ENCODE peak calls at places on chromosomes 16 and 17, in four cellular contexts. A, P, T and D are unnamed samples.
A peak's percentile ranks its signal among the peaks of the same experiment; 100 is the strongest.

GRCh38 chr16:84339316-84339715 is 29.0 kb upstream of the ATP2C2 start:
- DNase-seq in A (no peak), T (no peak), P (no peak), D (no peak)

GRCh38 chr17:82602487-82602886 is 45.8 kb downstream of the WDR45B start:
- DNase-seq in T (no peak), A (no peak), P (no peak), D (no peak)

GRCh38 chr16:29736112-29736511 is 9.7 kb downstream of the C16orf54 start:
- DNase-seq in A (no peak), P (no peak), T (no peak), D (no peak)

GRCh38 chr17:50767030-50767429 is 288 bp downstream of the ANKRD40CL start:
- DNase-seq in P (no peak), A (no peak), T (peak; percentile 33), D (no peak)

GRCh38 chr17:35879748-35880654 is at the start of gene CCL5:
- DNase-seq in T (no peak), P (peak; percentile 84), A (peak; percentile 13), D (peak; percentile 63)

GRCh38 chr16:15502041-15502725 is 67.8 kb downstream of the BMERB1 start:
- DNase-seq in A (peak; percentile 96), P (no peak), T (no peak), D (peak; percentile 43)

GRCh38 chr16:9092282-9092962 is 978 bp downstream of the HAPSTR1 start:
- DNase-seq in P (no peak), T (peak; percentile 75), A (no peak), D (peak; percentile 47)

GRCh38 chr16:46583036-46583435 is 38.1 kb downstream of the SHCBP1 start:
- DNase-seq in A (no peak), P (no peak), T (no peak), D (no peak)

GRCh38 chr16:88857728-88858339 is 907 bp downstream of the TRAPPC2L start:
- DNase-seq in P (no peak), A (peak; percentile 72), T (peak; percentile 80), D (peak; percentile 89)

GRCh38 chr17:9206989-9207317 is 185.6 kb downstream of the NTN1 start:
- DNase-seq in T (no peak), P (no peak), A (no peak), D (no peak)

GRCh38 chr16:48574148-48574547 is 35.8 kb downstream of the N4BP1 start:
- DNase-seq in P (no peak), A (no peak), T (no peak), D (no peak)

GRCh38 chr17:47902039-47902744 is 6.2 kb downstream of the SP2 start:
- DNase-seq in P (no peak), A (no peak), T (peak; percentile 57), D (peak; percentile 44)

GRCh38 chr16:86494565-86495356 is 15.6 kb upstream of the FOXF1 start:
- DNase-seq in P (no peak), A (no peak), T (peak; percentile 61), D (no peak)

GRCh38 chr17:19703776-19704371 is 12.5 kb downstream of the SLC47A2 start:
- DNase-seq in P (no peak), A (no peak), T (no peak), D (no peak)

GRCh38 chr16:84138824-84139627 is 6.0 kb downstream of the HSDL1 start:
- DNase-seq in A (peak; percentile 52), T (no peak), P (peak; percentile 56), D (peak; percentile 87)

GRCh38 chr16:11235703-11235991 is 20.4 kb downstream of the SOCS1 start:
- DNase-seq in P (no peak), A (no peak), T (no peak), D (no peak)

GRCh38 chr17:2259769-2260536 is 43.6 kb downstream of the SMG6 start:
- DNase-seq in T (no peak), P (peak; percentile 85), A (peak; percentile 81), D (no peak)

GRCh38 chr16:70151391-70151790 is 22.2 kb upstream of the CLEC18C start:
- DNase-seq in P (no peak), T (no peak), A (no peak), D (no peak)

GRCh38 chr17:40399185-40399584 is 18.5 kb downstream of the TOP2A start:
- DNase-seq in T (no peak), P (no peak), A (peak; percentile 74), D (peak; percentile 32)

GRCh38 chr17:63150994-63151464 is 185.0 kb downstream of the TANC2 start:
- DNase-seq in T (no peak), P (no peak), A (peak; percentile 80), D (no peak)

GRCh38 chr16:28097500-28097899 is 34.0 kb upstream of the GSG1L start:
- DNase-seq in P (no peak), A (no peak), T (no peak), D (no peak)

DNA sequence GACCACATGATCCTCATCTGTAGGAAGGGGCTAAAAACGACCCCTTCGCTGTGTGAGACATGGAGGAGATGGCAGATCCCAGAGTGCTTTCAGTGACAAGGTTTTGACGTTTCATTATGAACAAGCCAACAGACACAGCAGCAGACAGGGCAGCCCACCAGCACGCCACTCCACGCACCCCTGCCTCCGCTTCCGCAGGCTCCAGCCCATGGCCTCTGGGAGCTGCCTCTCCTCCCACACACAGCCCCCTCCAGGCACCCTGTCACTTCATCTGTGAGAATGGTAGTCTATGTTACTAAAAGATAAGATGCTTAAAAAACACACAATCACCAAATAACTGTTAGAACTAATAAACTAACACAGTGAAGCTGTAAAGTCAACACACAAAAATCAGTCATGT is 12.3 kb upstream of the ADCY7 start:
- DNase-seq in P (no peak), A (no peak), T (no peak), D (peak; percentile 84)
- TF ChIP-seq CHD1 in P (no peak), A (no peak), T (no peak), D (no peak)

GRCh38 chr16:68954871-68955635 is 111.7 kb downstream of the TANGO6 start:
- DNase-seq in T (no peak), P (no peak), A (no peak), D (no peak)

GRCh38 chr16:68948230-68948910 is 105.0 kb downstream of the TANGO6 start:
- DNase-seq in A (peak; percentile 37), P (no peak), T (no peak), D (no peak)

GRCh38 chr16:68951991-68952877 is 108.9 kb downstream of the TANGO6 start:
- DNase-seq in T (no peak), P (no peak), A (peak; percentile 24), D (no peak)
- TF ChIP-seq CHD1 in T (no peak), P (no peak), A (no peak), D (no peak)

GRCh38 chr16:67195676-67196075 is 3.3 kb upstream of the ELMO3 start:
- DNase-seq in A (no peak), T (no peak), P (no peak), D (no peak)
- TF ChIP-seq CHD1 in A (no peak), T (no peak), P (no peak), D (no peak)

GRCh38 chr16:20766294-20766693 is 2.5 kb downstream of the ACSM3 start:
- DNase-seq in P (no peak), T (no peak), A (no peak), D (no peak)

GRCh38 chr16:20765732-20766131 is 1.9 kb downstream of the ACSM3 start:
- DNase-seq in A (no peak), P (no peak), T (no peak), D (no peak)

GRCh38 chr16:20761175-20761574 is 2.6 kb upstream of the ACSM3 start:
- DNase-seq in P (no peak), A (no peak), T (no peak), D (no peak)

GRCh38 chr16:20762404-20763123 is 1.2 kb upstream of the ACSM3 start:
- DNase-seq in A (no peak), P (no peak), T (no peak), D (no peak)

GRCh38 chr16:20763461-20764232 is at the start of gene ACSM3:
- DNase-seq in T (peak; percentile 55), P (peak; percentile 93), A (peak; percentile 76), D (peak; percentile 88)
- TF ChIP-seq CHD1 in T (no peak), P (no peak), A (no peak), D (no peak)

GRCh38 chr16:72149676-72150464 is 22.1 kb downstream of the PMFBP1 start:
- DNase-seq in P (no peak), A (no peak), T (no peak), D (peak; percentile 24)
- TF ChIP-seq CHD1 in P (no peak), A (no peak), T (no peak), D (no peak)

GRCh38 chr17:30922235-30922993 is 669 bp downstream of the ADAP2 start:
- DNase-seq in A (no peak), T (peak; percentile 66), P (no peak), D (no peak)
- TF ChIP-seq CHD1 in A (no peak), T (no peak), P (no peak), D (no peak)